ENCODE peak calls at places on chromosome 17, in six cellular contexts. S is A549, J is A172, Y is neural crest cell, C is spleen, D is NCI-H774. P is an unnamed sample.

GRCh38 chr17:3799181-3799627 is 1.8 kb downstream of the ITGAE start:
- DNase-seq in S (no peak), J (no peak), Y (no peak), C (no peak), D (no peak), P (no peak)

GRCh38 chr17:42928714-42929496 is 28.3 kb downstream of the G6PC1 start:
- DNase-seq in C (no peak), J (peak), Y (peak), S (peak), D (peak), P (no peak)

GRCh38 chr17:82323514-82324234 is 6.3 kb upstream of the CD7 start:
- DNase-seq in Y (no peak), D (no peak), S (no peak), J (no peak), C (peak), P (no peak)

GRCh38 chr17:49101054-49101534 is 31.5 kb upstream of the B4GALNT2 start:
- DNase-seq in Y (no peak), C (no peak), J (peak), S (no peak), D (peak), P (no peak)

GRCh38 chr17:6637458-6637840 is 3.1 kb downstream of the KIAA0753 start:
- DNase-seq in J (no peak), C (no peak), Y (no peak), D (no peak), S (no peak), P (no peak)

GRCh38 chr17:67574658-67575293 is 143.0 kb upstream of the NOL11 start:
- DNase-seq in C (no peak), S (no peak), Y (no peak), D (no peak), J (no peak), P (no peak)

GRCh38 chr17:75785016-75785769 is 587 bp downstream of the UNK start:
- DNase-seq in S (no peak), C (peak), Y (peak), J (peak), D (peak), P (peak)

GRCh38 chr17:48462946-48463345 is 32.9 kb upstream of the SKAP1 start:
- DNase-seq in C (no peak), S (no peak), D (peak), Y (no peak), J (no peak), P (no peak)

GRCh38 chr17:5562172-5562571 is 22.1 kb downstream of the NLRP1 start:
- DNase-seq in C (no peak), J (no peak), Y (no peak), D (no peak), S (no peak), P (no peak)

P was measured in midbrain.